ENCODE peak calls at places on chromosomes 6 and 20, in six cellular contexts. S is foreskin fibroblast; V is fibroblast of the aortic adventitia; B is CD4-positive, alpha-beta T cell; R is immature natural killer cell; J is T-helper 17 cell. K is an unnamed sample.

GRCh38 chr6:121849477-121849876 is 414.0 kb downstream of the GJA1 start:
- DNase-seq in S (peak), V (peak), B (no peak), R (no peak), J (no peak), K (no peak)

GRCh38 chr6:36350681-36351091 is 14.0 kb upstream of the BNIP5 start:
- DNase-seq in S (no peak), V (peak), B (no peak), R (no peak), J (no peak), K (peak)

GRCh38 chr20:25360631-25361286 is 29.9 kb downstream of the ABHD12 start:
- DNase-seq in S (peak), V (peak), B (no peak), R (no peak), J (no peak), K (no peak)

GRCh38 chr20:45798935-45799642 is 7.3 kb downstream of the DNTTIP1 start:
- DNase-seq in S (no peak), V (peak), B (peak), R (peak), J (peak), K (no peak)

GRCh38 chr6:32967151-32968091 is 973 bp upstream of the BRD2 start:
- DNase-seq in S (no peak), V (peak), B (no peak), R (peak), J (no peak), K (no peak)

GRCh38 chr6:168427184-168427583 is 13.8 kb upstream of the SMOC2 start:
- DNase-seq in S (no peak), V (no peak), B (no peak), R (no peak), J (no peak), K (no peak)

GRCh38 chr6:2229742-2230141 is 15.7 kb downstream of the GMDS start:
- DNase-seq in S (no peak), V (no peak), B (no peak), R (no peak), J (no peak), K (no peak)

GRCh38 chr6:108549741-108550140 is 11.0 kb upstream of the FOXO3 start:
- DNase-seq in S (no peak), V (no peak), B (no peak), R (no peak), J (no peak), K (no peak)

GRCh38 chr6:131678401-131678800 is 22.8 kb downstream of the OR2A4 start:
- DNase-seq in S (no peak), V (no peak), B (no peak), R (no peak), J (no peak), K (no peak)

GRCh38 chr6:131199568-131200272 is 64.5 kb downstream of the AKAP7 start:
- DNase-seq in S (peak), V (peak), B (peak), R (peak), J (peak), K (no peak)

GRCh38 chr20:36847009-36847709 is 28.8 kb upstream of the TLDC2 start:
- DNase-seq in S (peak), V (peak), B (no peak), R (no peak), J (no peak), K (no peak)

GRCh38 chr6:170052991-170053821 is 237.7 kb downstream of the DLL1 start:
- DNase-seq in S (no peak), V (no peak), B (no peak), R (no peak), J (no peak), K (peak)

GRCh38 chr20:62482136-62482833 is 6.5 kb upstream of the GATA5 start:
- DNase-seq in S (no peak), V (no peak), B (no peak), R (no peak), J (no peak), K (no peak)

GRCh38 chr20:50385733-50386640 is 124.2 kb upstream of the PTPN1 start:
- DNase-seq in S (no peak), V (no peak), B (no peak), R (peak), J (no peak), K (no peak)

GRCh38 chr6:112524071-112524470 is 176.9 kb downstream of the RFPL4B start:
- DNase-seq in S (no peak), V (no peak), B (no peak), R (no peak), J (no peak), K (no peak)

GRCh38 chr6:137904822-137905617 is 38.0 kb downstream of the TNFAIP3 start:
- DNase-seq in S (peak), V (no peak), B (no peak), R (no peak), J (no peak), K (peak)

GRCh38 chr6:44247338-44248302 is 719 bp downstream of the HSP90AB1 start:
- DNase-seq in S (no peak), V (peak), B (peak), R (peak), J (peak), K (peak)

GRCh38 chr20:50292324-50293243 is 102.0 kb downstream of the CEBPB start:
- DNase-seq in S (peak), V (peak), B (no peak), R (no peak), J (no peak), K (peak)

GRCh38 chr6:15365273-15365687 is 119.4 kb downstream of the JARID2 start:
- DNase-seq in S (peak), V (peak), B (peak), R (peak), J (no peak), K (peak)

GRCh38 chr6:15073883-15074465 is 171.9 kb upstream of the JARID2 start:
- DNase-seq in S (no peak), V (no peak), B (no peak), R (no peak), J (no peak), K (no peak)

GRCh38 chr6:163419413-163420314 is 5.1 kb downstream of the QKI start:
- DNase-seq in S (peak), V (peak), B (no peak), R (no peak), J (no peak), K (no peak)

GRCh38 chr20:8540466-8540865 is 408.4 kb downstream of the PLCB1 start:
- DNase-seq in S (no peak), V (no peak), B (no peak), R (no peak), J (no peak), K (no peak)

GRCh38 chr20:60060593-60060992 is 102.4 kb downstream of the CDH26 start:
- DNase-seq in S (no peak), V (no peak), B (no peak), R (no peak), J (no peak), K (peak)

GRCh38 chr20:51498765-51499540 is 43.6 kb downstream of the NFATC2 start:
- DNase-seq in S (no peak), V (no peak), B (no peak), R (no peak), J (no peak), K (no peak)

GRCh38 chr20:38631155-38632022 is 29.8 kb downstream of the ARHGAP40 start:
- DNase-seq in S (no peak), V (no peak), B (no peak), R (no peak), J (no peak), K (no peak)

GRCh38 chr6:148538251-148539190 is 195.9 kb downstream of the SASH1 start:
- DNase-seq in S (peak), V (peak), B (no peak), R (no peak), J (no peak), K (no peak)

GRCh38 chr6:5522147-5522546 is 260.8 kb downstream of the FARS2 start:
- DNase-seq in S (no peak), V (no peak), B (no peak), R (peak), J (no peak), K (no peak)

GRCh38 chr20:63085087-63085861 is 78.5 kb upstream of the BHLHE23 start:
- DNase-seq in S (no peak), V (no peak), B (no peak), R (no peak), J (no peak), K (peak)

GRCh38 chr6:115667478-115667996 is 393.2 kb downstream of the FRK start:
- DNase-seq in S (no peak), V (no peak), B (no peak), R (no peak), J (no peak), K (no peak)

GRCh38 chr6:47126647-47127339 is 84.7 kb upstream of the ADGRF1 start:
- DNase-seq in S (no peak), V (peak), B (no peak), R (no peak), J (no peak), K (no peak)

GRCh38 chr6:43173496-43174262 is 2.6 kb downstream of the SRF start:
- DNase-seq in S (no peak), V (no peak), B (no peak), R (no peak), J (no peak), K (no peak)

K was measured in left lung.